ENCODE peak calls at places on chromosomes 12 and 14, in six cellular contexts. T is RPMI7951, V is pons, W is COR-L47, O is OCI-LY7, B is putamen. X is an unnamed sample.

GRCh38 chr12:128266086-128266485 is 884 bp upstream of the TMEM132C start:
- DNase-seq in T (no peak), W (no peak), O (no peak), V (no peak), B (no peak), X (no peak)

GRCh38 chr12:124428136-124428791 is 133.4 kb downstream of the RFLNA start:
- DNase-seq in V (no peak), O (no peak), T (no peak), W (no peak), B (no peak), X (no peak)

GRCh38 chr14:94110552-94111181 is at the start of gene IFI27:
- DNase-seq in V (no peak), B (peak; percentile 15), O (no peak), T (peak; percentile 41), W (no peak), X (peak; percentile 65)

GRCh38 chr12:64099430-64099829 is 122.7 kb downstream of the KICS2 start:
- DNase-seq in B (no peak), W (no peak), O (no peak), V (no peak), T (peak; percentile 95), X (peak; percentile 50)

GRCh38 chr12:2853626-2854025 is 3.2 kb downstream of the TEX52 start:
- DNase-seq in V (peak; percentile 57), O (no peak), B (peak; percentile 68), W (peak; percentile 44), T (peak; percentile 60), X (peak; percentile 71)

GRCh38 chr12:53735556-53735955 is 8.3 kb upstream of the CALCOCO1 start:
- DNase-seq in V (no peak), W (no peak), B (no peak), T (no peak), O (no peak), X (no peak)

GRCh38 chr12:9276990-9277389 is 68.8 kb upstream of the PZP start:
- DNase-seq in O (no peak), T (no peak), B (no peak), V (no peak), W (no peak), X (no peak)

GRCh38 chr14:102665665-102666064 is 73.2 kb downstream of the RCOR1 start:
- DNase-seq in V (no peak), O (no peak), T (no peak), W (no peak), B (no peak), X (no peak)

GRCh38 chr14:105866841-105867321 is 340.5 kb downstream of the TMEM121 start:
- DNase-seq in V (no peak), O (no peak), T (no peak), B (no peak), W (no peak), X (no peak)

GRCh38 chr12:2306012-2306411 is 253.2 kb downstream of the CACNA1C start:
- DNase-seq in B (no peak), W (no peak), O (peak; percentile 65), V (no peak), T (peak; percentile 64), X (peak; percentile 54)

GRCh38 chr12:50187084-50187900 is 20.1 kb upstream of the CERS5 start:
- DNase-seq in B (no peak), W (no peak), V (no peak), T (peak; percentile 66), O (no peak), X (peak; percentile 20)

GRCh38 chr14:72291908-72292688 is 359.9 kb downstream of the RGS6 start:
- DNase-seq in O (peak; percentile 20), V (peak; percentile 75), W (peak; percentile 14), T (peak; percentile 41), B (peak; percentile 12), X (peak; percentile 73)

GRCh38 chr12:28140404-28140803 is 49.9 kb upstream of the CCDC91 start:
- DNase-seq in V (no peak), W (no peak), B (no peak), T (no peak), O (no peak), X (no peak)

GRCh38 chr14:21229821-21230220 is 39.4 kb downstream of the HNRNPC start:
- DNase-seq in B (no peak), T (no peak), W (no peak), O (no peak), V (no peak), X (no peak)

GRCh38 chr12:84585996-84586395 is 326.6 kb downstream of the SLC6A15 start:
- DNase-seq in T (peak; percentile 5), O (no peak), V (no peak), W (no peak), B (no peak), X (peak; percentile 69)

GRCh38 chr14:73167727-73168126 is 31.4 kb downstream of the PSEN1 start:
- DNase-seq in O (no peak), W (no peak), T (no peak), B (no peak), V (no peak), X (no peak)

GRCh38 chr12:47651368-47652254 is 54.2 kb downstream of the RPAP3 start:
- DNase-seq in V (peak; percentile 85), B (peak; percentile 67), W (peak; percentile 6), O (peak; percentile 74), T (peak; percentile 71), X (peak; percentile 74)

GRCh38 chr12:95083938-95084337 is 10.5 kb upstream of the NR2C1 start:
- DNase-seq in W (no peak), T (peak; percentile 15), O (no peak), B (no peak), V (peak; percentile 22), X (no peak)

GRCh38 chr14:89240414-89240813 is 176.6 kb downstream of the FOXN3 start:
- DNase-seq in O (no peak), W (no peak), B (no peak), V (no peak), T (peak; percentile 55), X (peak; percentile 70)

GRCh38 chr12:12976366-12976765 is 23.7 kb downstream of the HEBP1 start:
- DNase-seq in W (no peak), O (no peak), V (peak; percentile 65), B (peak; percentile 54), T (peak; percentile 83), X (peak; percentile 83)

GRCh38 chr12:111451649-111452129 is 46.0 kb downstream of the SH2B3 start:
- DNase-seq in T (peak; percentile 67), B (peak; percentile 67), V (peak; percentile 91), W (peak; percentile 36), O (peak; percentile 68), X (peak; percentile 70)